ENCODE peak calls at places on chromosomes 6 and 20, in six cellular contexts. X, R, C, O, U and A are unnamed samples.

GRCh38 chr6:2857580-2858337 is 16.1 kb upstream of the SERPINB1 start:
- DNase-seq in X (peak), R (peak), C (no peak), O (no peak), U (peak), A (no peak)

GRCh38 chr6:98529364-98529763 is 305.0 kb upstream of the POU3F2 start:
- DNase-seq in X (no peak), R (no peak), C (no peak), O (no peak), U (no peak), A (no peak)

GRCh38 chr6:111278738-111279137 is 191.4 kb downstream of the SLC16A10 start:
- DNase-seq in X (no peak), R (no peak), C (no peak), O (no peak), U (no peak), A (no peak)

GRCh38 chr6:141677598-141678211 is 455.0 kb upstream of the GJE1 start:
- DNase-seq in X (no peak), R (no peak), C (no peak), O (peak), U (no peak), A (no peak)

GRCh38 chr20:47191074-47191673 is 165.3 kb downstream of the ZMYND8 start:
- DNase-seq in X (no peak), R (no peak), C (no peak), O (no peak), U (no peak), A (no peak)

GRCh38 chr20:62571667-62572344 is 70.5 kb upstream of the SLCO4A1 start:
- DNase-seq in X (no peak), R (no peak), C (no peak), O (no peak), U (no peak), A (no peak)

GRCh38 chr6:30885481-30885998 is 1.2 kb downstream of the DDR1 start:
- DNase-seq in X (no peak), R (no peak), C (no peak), O (peak), U (no peak), A (peak)

GRCh38 chr6:52843600-52843999 is 3.0 kb upstream of the GSTA5 start:
- DNase-seq in X (no peak), R (no peak), C (no peak), O (no peak), U (no peak), A (no peak)

GRCh38 chr6:155248021-155249001 is 15.5 kb upstream of the CLDN20 start:
- DNase-seq in X (no peak), R (no peak), C (no peak), O (peak), U (peak), A (peak)

GRCh38 chr6:12801141-12801540 is 84.6 kb downstream of the PHACTR1 start:
- DNase-seq in X (no peak), R (no peak), C (no peak), O (peak), U (no peak), A (no peak)

GRCh38 chr6:149499066-149499465 is 14.3 kb upstream of the ZC3H12D start:
- DNase-seq in X (no peak), R (no peak), C (no peak), O (peak), U (no peak), A (no peak)

GRCh38 chr6:136344420-136344819 is 54.8 kb upstream of the BCLAF1 start:
- DNase-seq in X (no peak), R (no peak), C (no peak), O (peak), U (no peak), A (no peak)

GRCh38 chr20:31260326-31260932 is 3.0 kb downstream of the DEFB115 start:
- DNase-seq in X (no peak), R (no peak), C (no peak), O (no peak), U (no peak), A (no peak)

GRCh38 chr6:164097557-164098398 is 683.3 kb downstream of the QKI start:
- DNase-seq in X (no peak), R (no peak), C (no peak), O (peak), U (no peak), A (no peak)

GRCh38 chr6:27495386-27496135 is 22.7 kb upstream of the ZNF184 start:
- DNase-seq in X (no peak), R (peak), C (no peak), O (peak), U (peak), A (no peak)

GRCh38 chr20:35568645-35569044 is 26.8 kb downstream of the ERGIC3 start:
- DNase-seq in X (no peak), R (no peak), C (no peak), O (no peak), U (no peak), A (no peak)

GRCh38 chr20:19172637-19173036 is 39.8 kb upstream of the SLC24A3 start:
- DNase-seq in X (no peak), R (no peak), C (no peak), O (no peak), U (no peak), A (no peak)